ENCODE peak calls at places on chromosomes 2 and 18, in four cellular contexts. L, E, A and B are unnamed samples.

GRCh38 chr2:133142087-133142486 is 426.2 kb downstream of the NCKAP5 start:
- DNase-seq in L (no peak), E (no peak), A (no peak), B (no peak)

GRCh38 chr2:61338447-61338846 is 132.4 kb downstream of the USP34 start:
- DNase-seq in L (no peak), A (no peak), E (no peak), B (no peak)

GRCh38 chr18:77114564-77115391 is 17.8 kb downstream of the MBP start:
- DNase-seq in L (peak; percentile 38), A (peak; percentile 91), E (peak; percentile 97), B (peak; percentile 97)

GRCh38 chr2:40606862-40607261 is 155.0 kb upstream of the SLC8A1 start:
- DNase-seq in E (no peak), A (no peak), L (no peak), B (no peak)

GRCh38 chr2:219356834-219357233 is 24.3 kb upstream of the RESP18 start:
- DNase-seq in L (no peak), A (no peak), E (no peak), B (no peak)

GRCh38 chr2:120498576-120499394 is 152.8 kb downstream of the INHBB start:
- DNase-seq in E (no peak), A (no peak), L (no peak), B (no peak)

GRCh38 chr2:3127279-3127690 is 250.3 kb downstream of the EIPR1 start:
- DNase-seq in A (no peak), E (no peak), L (no peak), B (no peak)

GRCh38 chr2:72863046-72863445 is 24.2 kb upstream of the SPR start:
- DNase-seq in E (no peak), A (no peak), L (no peak), B (no peak)

GRCh38 chr2:70243804-70244584 is 4.4 kb downstream of the TIA1 start:
- DNase-seq in A (no peak), E (no peak), L (no peak), B (no peak)

DNA sequence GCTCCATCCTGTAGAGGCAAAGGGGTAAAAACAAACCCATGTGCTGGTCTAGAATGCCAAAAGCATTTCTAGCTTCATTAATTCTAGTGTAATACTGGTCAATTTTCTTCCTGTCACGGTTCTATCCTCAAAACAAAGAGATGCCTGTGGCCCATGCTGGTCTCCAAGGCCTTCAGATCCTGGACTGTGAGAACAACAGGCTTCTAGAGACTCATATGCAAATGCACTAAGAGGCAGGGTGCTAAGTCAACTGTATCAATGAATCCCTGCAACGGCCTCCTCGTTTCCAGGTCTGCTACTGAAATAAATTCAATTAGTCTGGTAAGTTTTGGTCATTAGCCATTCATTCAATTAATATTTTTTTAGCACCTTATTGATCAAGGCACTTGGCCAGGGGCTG is 4.0 kb downstream of the IFT172 start:
- DNase-seq in E (no peak), L (peak; percentile 56), A (no peak), B (no peak)
- H3K27ac ChIP-seq in E (no peak overlapping the region), L (peak overlapping the region; percentile 35), A (no peak overlapping the region), B (no peak overlapping the region)

GRCh38 chr2:102058293-102058833 is 66.6 kb downstream of the IL1R2 start:
- DNase-seq in A (no peak), L (no peak), E (no peak), B (no peak)

GRCh38 chr2:102060047-102060446 is 68.3 kb downstream of the IL1R2 start:
- DNase-seq in A (no peak), L (no peak), E (no peak), B (no peak)

GRCh38 chr2:102060792-102061191 is 69.0 kb downstream of the IL1R2 start:
- DNase-seq in E (no peak), A (no peak), L (no peak), B (no peak)

GRCh38 chr2:102057502-102058292 is 65.9 kb downstream of the IL1R2 start:
- DNase-seq in E (no peak), A (no peak), L (no peak), B (no peak)

GRCh38 chr2:102059151-102059550 is 67.4 kb downstream of the IL1R2 start:
- DNase-seq in E (no peak), A (no peak), L (no peak), B (no peak)
- H3K27ac ChIP-seq in E (no peak overlapping the region), A (peak overlapping the region; percentile 31), L (no peak overlapping the region), B (no peak overlapping the region)

GRCh38 chr18:22668496-22668895 is 250.8 kb upstream of the CTAGE1 start:
- DNase-seq in A (no peak), L (no peak), E (no peak), B (no peak)
- H3K27ac ChIP-seq in A (no peak overlapping the region), L (no peak overlapping the region), E (no peak overlapping the region), B (peak overlapping the region; percentile 48)

GRCh38 chr2:241933175-241933911 is 63.8 kb downstream of the RTP5 start:
- DNase-seq in E (peak; percentile 8), A (no peak), L (peak; percentile 67), B (no peak)
- H3K27ac ChIP-seq in E (no peak overlapping the region), A (peak overlapping the region; percentile 91), L (no peak overlapping the region), B (no peak overlapping the region)

GRCh38 chr2:232124309-232124708 is 162.8 kb downstream of the DIS3L2 start:
- DNase-seq in A (no peak), L (no peak), E (no peak), B (no peak)

GRCh38 chr2:232116839-232117238 is 155.3 kb downstream of the DIS3L2 start:
- DNase-seq in E (no peak), L (no peak), A (no peak), B (no peak)

GRCh38 chr2:232117413-232117812 is 155.9 kb downstream of the DIS3L2 start:
- DNase-seq in L (no peak), A (no peak), E (no peak), B (no peak)

GRCh38 chr2:232126301-232127085 is 165.0 kb downstream of the DIS3L2 start:
- DNase-seq in A (no peak), L (no peak), E (no peak), B (no peak)

DNA sequence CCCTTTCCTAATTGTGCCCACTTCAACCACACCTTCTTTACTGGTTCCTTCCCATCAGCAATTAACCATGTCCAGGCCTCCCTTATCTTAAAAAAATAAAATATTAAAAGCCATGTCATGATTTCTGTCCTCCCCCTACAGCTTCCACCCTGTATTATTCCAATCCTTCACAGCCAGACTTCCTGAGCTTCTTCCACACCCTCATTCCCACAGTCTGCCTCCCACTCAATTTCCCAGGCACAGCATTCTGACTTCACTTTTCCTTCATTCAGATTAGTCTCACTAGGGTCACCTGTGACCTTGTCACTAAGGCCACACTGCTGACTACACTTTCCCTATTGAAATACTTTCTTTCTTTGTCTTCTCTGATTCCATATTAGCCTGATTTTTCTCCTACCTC is 159.4 kb downstream of the DIS3L2 start:
- DNase-seq in A (no peak), E (no peak), L (no peak), B (no peak)
- H3K27ac ChIP-seq in A (no peak overlapping the region), E (no peak overlapping the region), L (no peak overlapping the region), B (no peak overlapping the region)

GRCh38 chr2:235511187-235511661 is 17.4 kb downstream of the AGAP1 start:
- DNase-seq in E (peak; percentile 94), A (no peak), L (no peak), B (peak; percentile 73)
- H3K27ac ChIP-seq in E (peak overlapping the region; percentile 93), A (no peak overlapping the region), L (no peak overlapping the region), B (peak overlapping the region; percentile 57)

DNA sequence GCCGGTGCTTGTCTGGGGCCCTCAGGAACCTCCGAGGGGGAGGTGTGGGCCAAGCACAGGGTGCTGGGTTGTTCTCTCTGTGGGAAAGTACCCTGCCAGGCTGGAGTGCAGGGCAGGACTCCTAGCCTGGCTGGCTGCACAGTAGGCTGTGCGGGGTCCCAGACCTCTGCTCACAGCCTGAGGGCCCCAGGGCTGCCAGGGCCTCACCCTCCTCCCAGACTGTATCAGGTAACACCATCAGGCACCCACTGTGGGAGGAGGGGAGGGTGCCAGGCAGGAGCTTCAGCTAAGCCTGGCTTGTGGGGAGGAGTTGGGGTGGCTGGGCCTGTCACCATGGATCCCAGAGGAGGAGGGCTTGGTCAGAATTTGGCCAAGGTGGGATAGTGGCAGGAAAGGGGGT is 211.9 kb upstream of the SMAD2 start:
- DNase-seq in A (no peak), L (no peak), E (no peak), B (no peak)
- H3K27ac ChIP-seq in A (no peak overlapping the region), L (no peak overlapping the region), E (no peak overlapping the region), B (no peak overlapping the region)

GRCh38 chr2:673615-674318 is 3.4 kb downstream of the TMEM18 start:
- DNase-seq in A (no peak), E (no peak), L (no peak), B (no peak)
- H3K27ac ChIP-seq in A (no peak overlapping the region), E (no peak overlapping the region), L (no peak overlapping the region), B (peak overlapping the region; percentile 53)